ENCODE peak calls at places on chromosome 21, in four cellular contexts. One of them, this sample, is unnamed.

GRCh38 chr21:38824124-38824822 is 18.5 kb downstream of the ETS2 start:
- DNase-seq in progenitor cell of endocrine pancreas: no peak
- DNase-seq in HT-29: peak; percentile 49
- DNase-seq in HuH-7.5: peak; percentile 33
- DNase-seq in this sample: no peak

GRCh38 chr21:37467082-37467481 is 100.5 kb downstream of the DYRK1A start:
- DNase-seq in HuH-7.5: no peak
- DNase-seq in progenitor cell of endocrine pancreas: no peak
- DNase-seq in HT-29: no peak
- DNase-seq in this sample: no peak

GRCh38 chr21:26840912-26841311 is 4.3 kb downstream of the ADAMTS1 start:
- DNase-seq in HuH-7.5: no peak
- DNase-seq in progenitor cell of endocrine pancreas: no peak
- DNase-seq in HT-29: peak; percentile 4
- DNase-seq in this sample: peak; percentile 73

GRCh38 chr21:22421416-22422190 is 1423.4 kb downstream of the NCAM2 start:
- DNase-seq in HuH-7.5: no peak
- DNase-seq in progenitor cell of endocrine pancreas: no peak
- DNase-seq in HT-29: no peak
- DNase-seq in this sample: no peak

GRCh38 chr21:27040738-27041137 is 73.8 kb upstream of the ADAMTS5 start:
- DNase-seq in HuH-7.5: no peak
- DNase-seq in progenitor cell of endocrine pancreas: no peak
- DNase-seq in HT-29: no peak
- DNase-seq in this sample: no peak

GRCh38 chr21:46218906-46219590 is 9.5 kb downstream of the LSS start:
- DNase-seq in HuH-7.5: no peak
- DNase-seq in progenitor cell of endocrine pancreas: no peak
- DNase-seq in HT-29: no peak
- DNase-seq in this sample: no peak

GRCh38 chr21:28793043-28793442 is 199.6 kb downstream of the LTN1 start:
- DNase-seq in HT-29: peak; percentile 2
- DNase-seq in progenitor cell of endocrine pancreas: no peak
- DNase-seq in HuH-7.5: no peak
- DNase-seq in this sample: no peak

GRCh38 chr21:44558695-44559094 is at the start of gene KRTAP10-3:
- DNase-seq in HT-29: no peak
- DNase-seq in HuH-7.5: no peak
- DNase-seq in progenitor cell of endocrine pancreas: no peak
- DNase-seq in this sample: no peak